ENCODE peak calls at places on chromosomes 2 and 18, in four cellular contexts. A, U, T and J are unnamed samples.

GRCh38 chr2:208025814-208026184 is 472 bp upstream of the PLEKHM3 start:
- DNase-seq in A (peak; percentile 19), U (peak; percentile 27), T (no peak), J (no peak)

GRCh38 chr2:101442042-101442666 is 32.8 kb downstream of the RFX8 start:
- DNase-seq in A (no peak), T (no peak), U (no peak), J (no peak)

GRCh38 chr18:48792611-48793368 is 158.0 kb downstream of the SMAD7 start:
- DNase-seq in T (no peak), U (no peak), A (no peak), J (no peak)

GRCh38 chr18:31679133-31679731 is 5.1 kb downstream of the B4GALT6 start:
- DNase-seq in U (no peak), A (peak; percentile 45), T (no peak), J (no peak)

GRCh38 chr2:233462202-233462785 is 104.3 kb downstream of the USP40 start:
- DNase-seq in A (no peak), T (no peak), U (no peak), J (no peak)

GRCh38 chr18:47387864-47388263 is 136.4 kb upstream of the SKOR2 start:
- DNase-seq in T (no peak), U (no peak), A (no peak), J (no peak)

GRCh38 chr2:238030422-238031155 is 30.2 kb upstream of the SCLY start:
- DNase-seq in U (no peak), T (no peak), A (no peak), J (no peak)

GRCh38 chr2:207765960-207766582 is 3.6 kb downstream of the FZD5 start:
- DNase-seq in A (no peak), U (no peak), T (no peak), J (no peak)

GRCh38 chr18:3434685-3435084 is 15.3 kb upstream of the TGIF1 start:
- DNase-seq in T (no peak), U (no peak), A (no peak), J (no peak)

GRCh38 chr2:45283764-45284620 is 274.7 kb upstream of the SIX2 start:
- DNase-seq in A (no peak), T (no peak), U (no peak), J (no peak)

GRCh38 chr2:60652822-60653315 is 99.4 kb upstream of the BCL11A start:
- DNase-seq in T (no peak), A (no peak), U (no peak), J (no peak)